ENCODE peak calls at places on chromosomes 7 and 10, in five cellular contexts. O is transverse colon, J is GM12891, V is GM12878, Z is testis. N is an unnamed sample.

GRCh38 chr10:32692174-32692573 is 246.2 kb downstream of the CCDC7 start:
- DNase-seq in V (no peak), O (no peak), J (no peak), Z (no peak), N (no peak)

GRCh38 chr10:113087082-113088029 is 137.3 kb downstream of the TCF7L2 start:
- DNase-seq in J (no peak), V (no peak), Z (no peak), O (peak; percentile 80), N (peak; percentile 88)

GRCh38 chr7:143343596-143343995 is 18.9 kb downstream of the FAM131B start:
- DNase-seq in O (no peak), J (no peak), Z (no peak), V (no peak), N (no peak)

GRCh38 chr10:7264313-7264741 is 146.5 kb downstream of the SFMBT2 start:
- DNase-seq in O (no peak), J (no peak), Z (no peak), V (no peak), N (no peak)

GRCh38 chr7:48046458-48046857 is 11.1 kb downstream of the C7orf57 start:
- DNase-seq in O (no peak), Z (no peak), J (no peak), V (no peak), N (no peak)

GRCh38 chr7:81482600-81483186 is 287.2 kb downstream of the HGF start:
- DNase-seq in O (no peak), J (no peak), V (no peak), Z (no peak), N (no peak)

GRCh38 chr10:47164126-47164799 is 135.7 kb upstream of the GDF10 start:
- DNase-seq in O (no peak), Z (no peak), V (no peak), J (no peak), N (no peak)

GRCh38 chr10:77780180-77780579 is 142.6 kb upstream of the KCNMA1 start:
- DNase-seq in V (no peak), O (no peak), J (no peak), Z (peak; percentile 3), N (no peak)

DNA sequence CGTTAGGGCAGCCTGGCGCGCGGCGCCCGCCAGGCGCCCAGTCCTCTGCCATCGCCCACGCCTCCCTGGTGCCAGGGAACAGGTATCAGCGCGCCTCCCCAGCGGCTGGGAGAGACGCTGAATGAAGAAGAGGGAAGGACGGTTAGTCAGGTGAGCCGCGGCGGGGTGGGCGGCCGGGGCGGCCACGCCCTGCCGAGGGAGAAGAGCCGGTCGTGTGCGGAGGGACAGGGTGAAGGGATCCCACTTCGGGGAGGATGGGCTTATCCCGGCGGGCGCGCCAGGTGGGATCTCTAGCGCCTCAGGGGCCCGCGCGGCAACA is 580 bp upstream of the ARL4A start:
- DNase-seq in O (no peak), Z (no peak), J (peak; percentile 14), V (no peak), N (no peak)
- TF ChIP-seq POLR2A in O (no peak), Z (no peak), J (no peak), V (no peak), N (no peak)

GRCh38 chr7:134432296-134433152 is 26.4 kb downstream of the AKR1B1 start:
- DNase-seq in Z (peak; percentile 93), O (peak; percentile 87), V (peak; percentile 69), J (peak; percentile 62), N (peak; percentile 95)
- TF ChIP-seq POLR2A in Z (no peak), O (peak; percentile 30), V (no peak), J (no peak), N (no peak)

GRCh38 chr7:156251861-156252260 is 388.7 kb upstream of the RNF32 start:
- DNase-seq in O (no peak), J (no peak), Z (no peak), V (no peak), N (no peak)

GRCh38 chr7:156261581-156261980 is 379.0 kb upstream of the RNF32 start:
- DNase-seq in V (no peak), J (no peak), O (no peak), Z (no peak), N (no peak)

GRCh38 chr7:156257904-156258303 is 382.7 kb upstream of the RNF32 start:
- DNase-seq in J (no peak), V (no peak), Z (no peak), O (no peak), N (no peak)

DNA sequence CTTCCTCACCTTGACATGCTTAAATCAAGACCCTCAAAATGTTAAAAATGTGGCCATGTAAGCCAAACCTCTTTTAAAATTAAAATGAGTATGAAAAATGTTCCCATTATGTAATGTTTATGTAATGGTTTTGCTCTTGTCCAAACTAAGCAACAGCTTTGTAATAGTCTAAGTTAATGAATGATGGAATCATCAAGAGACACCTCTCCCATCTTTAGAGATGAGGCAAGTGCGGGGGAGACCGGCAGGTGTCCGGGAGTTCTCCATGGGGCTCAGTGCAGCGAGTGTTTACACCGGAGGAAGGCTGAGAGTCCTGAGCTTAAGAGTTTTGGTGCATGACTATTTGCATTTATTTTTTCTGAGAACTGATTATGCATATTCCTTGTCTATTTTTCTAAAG is 384.9 kb upstream of the RNF32 start:
- DNase-seq in Z (no peak), O (no peak), V (no peak), J (no peak), N (no peak)
- TF ChIP-seq POLR2A in Z (no peak), O (no peak), V (no peak), J (no peak), N (no peak)

GRCh38 chr7:100360102-100360607 is 2.2 kb downstream of the PILRB start:
- DNase-seq in O (no peak), J (no peak), V (no peak), Z (no peak), N (no peak)

GRCh38 chr7:100364480-100364879 is 6.6 kb downstream of the PILRB start:
- DNase-seq in O (no peak), J (no peak), V (no peak), Z (no peak), N (no peak)

GRCh38 chr7:100367251-100367620 is 6.1 kb upstream of the PILRA start:
- DNase-seq in V (no peak), O (no peak), J (no peak), Z (no peak), N (no peak)

GRCh38 chr7:100366411-100367250 is 6.7 kb upstream of the PILRA start:
- DNase-seq in O (peak; percentile 41), J (no peak), Z (no peak), V (peak; percentile 58), N (no peak)

GRCh38 chr7:100363098-100363497 is 5.2 kb downstream of the PILRB start:
- DNase-seq in J (no peak), V (no peak), Z (no peak), O (no peak), N (no peak)
- TF ChIP-seq POLR2A in J (no peak), V (no peak), Z (no peak), O (no peak), N (no peak)

DNA sequence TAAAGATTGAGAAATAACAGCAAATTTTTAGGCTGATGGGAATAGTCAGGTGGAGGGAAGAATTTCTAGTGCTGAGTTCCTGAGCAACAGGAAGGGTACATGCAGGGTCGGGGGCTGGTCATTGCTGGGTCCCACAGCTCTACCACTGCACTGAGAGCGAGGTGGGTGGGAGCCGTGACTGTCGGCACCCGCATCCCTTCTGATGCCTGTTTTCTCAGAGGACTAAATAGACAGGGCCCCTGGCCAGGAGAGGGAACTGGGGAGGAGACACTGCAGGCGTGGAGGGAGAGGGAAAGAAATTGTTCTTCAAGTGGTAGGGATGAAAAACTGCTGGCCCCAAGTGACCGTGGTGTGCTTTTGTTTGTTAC is 7.3 kb downstream of the GTPBP4 start:
- DNase-seq in V (no peak), O (no peak), Z (no peak), J (no peak), N (no peak)
- TF ChIP-seq POLR2A in V (peak; percentile 31), O (no peak), Z (no peak), J (no peak), N (no peak)

GRCh38 chr10:68900427-68901105 is 549 bp upstream of the DDX50 start:
- DNase-seq in J (no peak), O (no peak), Z (no peak), V (peak; percentile 13), N (no peak)
- TF ChIP-seq POLR2A in J (peak; percentile 82), O (no peak), Z (no peak), V (peak; percentile 82), N (peak; percentile 23)

DNA sequence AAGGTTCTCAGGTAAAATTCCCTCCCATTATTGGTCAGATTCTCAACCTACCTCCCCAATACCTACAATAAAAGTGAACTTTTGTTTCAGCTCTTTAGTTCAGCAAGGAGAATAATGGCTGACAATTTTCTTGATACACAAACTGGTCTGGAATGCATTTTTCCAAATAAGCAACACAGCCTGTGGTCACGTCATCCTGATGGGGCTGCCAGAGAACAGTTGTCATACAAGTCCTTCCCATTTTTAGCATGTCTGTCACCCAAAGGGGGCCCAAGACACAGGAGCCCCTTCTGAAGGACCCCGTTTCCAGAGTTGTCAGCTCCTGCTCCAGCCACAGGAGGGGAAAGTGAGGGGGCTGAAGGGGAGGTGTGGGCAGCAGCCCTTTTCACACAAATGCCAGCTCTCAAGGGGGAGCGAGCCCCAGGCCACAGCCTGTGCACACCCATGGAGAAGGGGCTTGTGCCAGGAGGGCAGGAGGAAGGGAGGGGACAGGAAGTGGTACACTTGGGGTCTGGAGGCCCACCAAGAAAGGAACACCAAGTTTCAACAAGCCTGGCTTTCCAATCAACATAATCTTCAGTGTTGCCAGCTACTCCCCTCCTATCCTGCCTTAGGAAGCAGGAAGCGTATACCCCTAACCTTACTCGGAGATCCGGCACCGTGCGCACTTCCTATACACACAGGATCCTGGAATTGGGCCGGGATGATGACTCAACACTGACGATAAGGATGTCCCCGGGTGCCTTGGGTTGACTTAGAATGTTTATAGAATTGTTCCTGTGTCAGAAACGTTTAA is 43.4 kb upstream of the PDLIM1 start:
- DNase-seq in O (peak; percentile 57), V (no peak), J (no peak), Z (no peak), N (peak; percentile 88)
- TF ChIP-seq POLR2A in O (no peak), V (no peak), J (no peak), Z (no peak), N (no peak)

DNA sequence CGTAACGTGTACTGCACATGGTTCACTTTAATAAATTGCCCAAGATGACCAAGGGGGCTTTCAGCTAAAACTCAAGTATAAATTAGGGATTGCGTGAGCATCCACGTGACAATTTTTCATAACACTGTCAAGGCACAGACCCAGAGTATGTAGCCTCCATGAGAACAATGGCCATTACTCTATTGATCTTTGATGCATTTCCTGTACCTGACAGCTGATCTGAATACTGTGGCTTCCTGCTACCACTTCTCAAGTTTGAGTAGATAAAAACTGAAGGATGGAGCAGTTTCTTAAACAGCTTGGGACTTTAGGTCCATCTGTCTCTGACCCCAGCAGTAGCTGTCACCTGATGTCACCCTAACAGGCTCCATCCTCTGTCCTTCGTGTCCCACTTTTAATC is 98.9 kb downstream of the ABCC2 start:
- DNase-seq in O (no peak), J (no peak), Z (no peak), V (no peak), N (no peak)
- TF ChIP-seq POLR2A in O (no peak), J (no peak), Z (no peak), V (no peak), N (no peak)

DNA sequence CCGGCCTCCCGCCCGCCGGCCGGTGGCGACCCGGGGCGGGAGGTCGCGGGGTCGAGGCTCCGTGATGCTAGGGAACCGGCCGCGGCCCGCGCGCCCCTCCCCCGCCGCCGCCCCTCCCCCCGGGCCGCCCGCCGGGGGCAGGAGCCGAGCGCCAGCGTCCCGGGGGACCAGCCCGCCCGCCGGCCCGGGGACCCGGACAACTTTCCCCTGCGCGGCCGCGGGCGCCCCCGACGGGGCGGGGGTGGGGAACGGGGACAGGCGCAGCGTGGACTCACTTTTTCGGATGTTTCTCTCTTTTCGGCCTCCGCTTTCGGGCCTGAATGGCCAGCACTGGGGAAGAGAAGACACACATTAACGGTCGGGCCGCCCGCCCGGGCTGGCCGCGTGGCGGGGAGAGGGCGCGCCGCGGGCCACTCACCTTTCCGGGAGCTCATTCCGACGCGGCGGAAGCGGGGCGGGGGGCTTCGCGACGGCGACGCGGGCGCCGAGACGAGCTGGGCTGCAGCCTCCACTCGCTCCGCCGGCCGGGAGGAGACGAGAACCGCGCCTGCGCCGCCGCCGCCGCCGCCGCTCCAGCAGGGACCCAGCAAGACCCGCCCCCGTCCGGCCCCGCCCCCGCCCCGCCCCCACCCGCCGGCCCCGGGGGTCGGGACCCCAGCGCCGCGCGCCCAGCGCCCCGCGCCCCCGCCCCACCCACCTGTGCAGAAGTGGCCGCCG is at the start of gene SRPK2:
- DNase-seq in J (peak; percentile 83), O (peak; percentile 84), V (no peak), Z (peak; percentile 87), N (peak; percentile 88)
- TF ChIP-seq POLR2A in J (no peak), O (peak; percentile 28), V (peak; percentile 80), Z (no peak), N (no peak)

N was measured in sigmoid colon.